ENCODE peak calls at places on chromosomes 7 and 10, in seven cellular contexts. O, H, T, Z, D, V and J are unnamed samples.
A peak's percentile ranks its signal among the peaks of the same experiment; 100 is the strongest.

GRCh38 chr7:128322040-128322643 is 21.6 kb downstream of the RBM28 start:
- DNase-seq in O (no peak), H (no peak), T (peak; percentile 54), Z (no peak), D (peak; percentile 51), V (peak; percentile 61), J (peak; percentile 55)

GRCh38 chr10:42883993-42884983 is 101.7 kb downstream of the BMS1 start:
- DNase-seq in O (no peak), H (no peak), T (no peak), Z (no peak), D (no peak), V (no peak), J (no peak)

GRCh38 chr7:157129907-157130460 is 8.7 kb upstream of the UBE3C start:
- DNase-seq in O (no peak), H (no peak), T (no peak), Z (no peak), D (no peak), V (no peak), J (no peak)

GRCh38 chr7:53656881-53657280 is 621.4 kb downstream of the POM121L12 start:
- DNase-seq in O (no peak), H (peak; percentile 4), T (no peak), Z (no peak), D (no peak), V (peak; percentile 74), J (peak; percentile 27)

GRCh38 chr10:97573021-97573420 is 442 bp downstream of the ANKRD2 start:
- DNase-seq in O (no peak), H (no peak), T (peak; percentile 30), Z (no peak), D (peak; percentile 31), V (peak; percentile 18), J (no peak)

GRCh38 chr10:33336606-33337334 is 2.3 kb upstream of the NRP1 start:
- DNase-seq in O (peak; percentile 81), H (peak; percentile 45), T (no peak), Z (peak; percentile 48), D (no peak), V (peak; percentile 11), J (peak; percentile 64)

GRCh38 chr10:24238527-24239247 is 29.7 kb downstream of the KIAA1217 start:
- DNase-seq in O (no peak), H (no peak), T (no peak), Z (no peak), D (no peak), V (peak; percentile 89), J (peak; percentile 85)

GRCh38 chr7:91342402-91342801 is 78.2 kb downstream of the FZD1 start:
- DNase-seq in O (no peak), H (no peak), T (no peak), Z (no peak), D (no peak), V (no peak), J (no peak)

GRCh38 chr7:120554960-120555571 is 282.1 kb downstream of the KCND2 start:
- DNase-seq in O (peak; percentile 56), H (peak; percentile 45), T (peak; percentile 47), Z (peak; percentile 39), D (peak; percentile 68), V (peak; percentile 73), J (peak; percentile 71)

GRCh38 chr10:100143756-100144155 is 42.1 kb downstream of the ERLIN1 start:
- DNase-seq in O (no peak), H (no peak), T (no peak), Z (no peak), D (no peak), V (no peak), J (no peak)
- H3K23ac ChIP-seq in O (no peak overlapping the region), H (no peak overlapping the region), T (no peak overlapping the region), Z (no peak overlapping the region), D (no peak overlapping the region), V (no peak overlapping the region), J (no peak overlapping the region)

GRCh38 chr10:73864229-73864628 is 10.1 kb downstream of the CAMK2G start:
- DNase-seq in O (no peak), H (no peak), T (no peak), Z (no peak), D (no peak), V (no peak), J (no peak)

GRCh38 chr10:73863039-73863817 is 11.1 kb downstream of the CAMK2G start:
- DNase-seq in O (no peak), H (no peak), T (no peak), Z (no peak), D (no peak), V (no peak), J (no peak)

GRCh38 chr10:73866621-73867020 is 7.7 kb downstream of the CAMK2G start:
- DNase-seq in O (no peak), H (no peak), T (no peak), Z (no peak), D (no peak), V (no peak), J (no peak)

GRCh38 chr10:73865459-73866442 is 8.6 kb downstream of the CAMK2G start:
- DNase-seq in O (no peak), H (no peak), T (no peak), Z (no peak), D (no peak), V (no peak), J (peak; percentile 52)

DNA sequence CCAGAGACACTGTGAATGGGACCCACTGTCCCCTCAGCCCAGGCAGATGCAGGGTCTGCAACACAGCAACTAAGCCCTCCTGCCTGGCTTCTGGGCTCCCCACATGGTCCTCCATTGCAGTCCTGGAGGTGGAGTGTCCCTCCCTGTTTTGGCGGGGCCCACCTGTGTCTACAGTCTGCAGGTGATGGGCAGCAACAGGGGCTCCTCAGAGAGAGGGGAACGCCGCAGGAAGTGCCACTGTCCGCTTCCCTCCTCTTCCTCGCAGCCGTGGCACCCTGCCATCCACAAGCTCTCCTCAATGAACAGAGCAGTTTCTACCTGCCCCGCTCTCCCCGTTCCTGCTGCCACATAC is 9.3 kb downstream of the CAMK2G start:
- DNase-seq in O (no peak), H (no peak), T (no peak), Z (no peak), D (no peak), V (no peak), J (no peak)
- H2AK5ac ChIP-seq in O (no peak overlapping the region), H (no peak overlapping the region), T (no peak overlapping the region), Z (no peak overlapping the region), D (no peak overlapping the region), V (no peak overlapping the region), J (no peak overlapping the region)

DNA sequence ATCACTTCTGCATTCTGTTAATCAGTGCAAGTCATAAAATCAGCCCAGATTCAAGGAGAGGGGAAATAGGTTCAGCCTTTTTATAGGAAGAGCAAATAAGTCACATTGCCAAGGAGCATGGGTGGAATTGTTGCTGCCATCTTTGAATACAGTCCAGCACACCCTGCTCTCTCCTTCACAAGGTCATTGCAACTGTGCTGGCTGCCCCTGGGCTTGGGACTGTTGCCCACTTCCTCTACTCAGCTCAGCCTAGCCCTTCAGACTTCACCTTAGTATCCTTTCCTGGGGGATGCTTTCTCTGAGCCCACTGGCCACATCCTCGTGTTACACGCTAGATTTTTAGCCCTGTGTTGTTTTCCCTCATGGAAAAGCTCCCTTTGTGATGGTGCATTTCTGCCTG is 527.7 kb downstream of the GALNT17 start:
- DNase-seq in O (no peak), H (no peak), T (no peak), Z (no peak), D (no peak), V (no peak), J (no peak)
- H3K23ac ChIP-seq in O (no peak overlapping the region), H (no peak overlapping the region), T (no peak overlapping the region), Z (no peak overlapping the region), D (no peak overlapping the region), V (no peak overlapping the region), J (no peak overlapping the region)

GRCh38 chr7:88818552-88818951 is 23.0 kb upstream of the TEX47 start:
- DNase-seq in O (no peak), H (no peak), T (no peak), Z (no peak), D (no peak), V (no peak), J (no peak)
- H2AK5ac ChIP-seq in O (no peak overlapping the region), H (no peak overlapping the region), T (no peak overlapping the region), Z (no peak overlapping the region), D (no peak overlapping the region), V (no peak overlapping the region), J (no peak overlapping the region)

GRCh38 chr10:50522908-50523307 is 100.8 kb downstream of the SGMS1 start:
- DNase-seq in O (no peak), H (no peak), T (no peak), Z (no peak), D (no peak), V (no peak), J (no peak)
- H3K23ac ChIP-seq in O (no peak overlapping the region), H (no peak overlapping the region), T (no peak overlapping the region), Z (no peak overlapping the region), D (no peak overlapping the region), V (no peak overlapping the region), J (no peak overlapping the region)

DNA sequence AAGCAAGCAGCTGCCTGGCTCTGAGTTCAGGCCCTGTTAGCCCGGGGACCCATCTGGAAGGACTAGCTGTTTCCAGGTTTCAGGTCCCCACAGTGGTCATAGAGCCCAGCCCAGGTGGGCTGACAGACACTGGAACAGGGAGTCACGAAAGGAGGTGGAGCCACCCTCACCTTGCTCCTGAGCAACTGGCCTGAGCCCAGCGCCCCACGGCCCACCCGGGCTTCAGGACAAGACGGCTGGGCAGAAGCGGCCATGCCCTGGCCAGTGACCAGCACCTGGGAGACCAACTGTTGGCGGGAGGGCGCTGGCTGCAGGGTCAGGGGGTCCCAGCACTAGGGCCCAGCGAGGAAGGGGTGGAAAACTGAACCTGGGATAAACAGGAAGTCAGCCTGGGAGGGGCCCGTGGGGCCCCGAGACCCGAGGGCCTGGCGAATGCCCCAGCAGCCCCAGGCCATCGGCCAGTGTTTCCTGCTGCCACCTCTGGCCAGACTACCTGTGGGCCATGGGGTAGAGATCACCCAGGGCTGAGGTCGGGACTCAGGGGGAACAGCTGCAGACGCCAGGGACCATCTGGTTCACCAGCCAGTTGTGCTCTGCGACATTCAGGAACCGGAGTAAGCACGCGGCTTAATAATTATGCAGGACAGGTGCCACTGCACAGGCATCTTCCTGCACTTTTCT is 282.1 kb upstream of the PPP2R2D start:
- DNase-seq in O (peak; percentile 42), H (no peak), T (no peak), Z (no peak), D (no peak), V (no peak), J (no peak)
- H2AK5ac ChIP-seq in O (no peak overlapping the region), H (peak overlapping the region; percentile 24), T (no peak overlapping the region), Z (no peak overlapping the region), D (no peak overlapping the region), V (no peak overlapping the region), J (no peak overlapping the region)

DNA sequence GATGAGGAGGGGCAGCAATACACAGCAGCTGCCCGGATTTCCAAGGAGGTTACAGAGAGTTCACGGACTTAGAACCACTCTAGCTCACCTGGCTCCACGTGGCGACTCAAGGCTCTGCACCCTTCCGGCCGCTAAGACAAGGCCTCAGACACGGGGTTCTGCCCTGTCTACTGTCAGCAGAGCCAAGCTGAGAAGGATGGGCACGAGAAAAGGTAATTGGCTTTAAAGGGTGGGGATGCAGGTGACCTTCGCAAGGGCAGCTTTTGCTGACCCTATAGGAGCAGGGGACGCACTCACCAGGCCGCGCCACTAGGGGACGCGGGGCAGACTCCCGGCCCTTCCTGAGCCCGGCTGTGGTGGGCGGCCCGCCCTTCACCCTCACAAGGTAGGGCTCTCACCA is 152.4 kb downstream of the KIF20B start:
- DNase-seq in O (peak; percentile 89), H (no peak), T (no peak), Z (peak; percentile 86), D (no peak), V (peak; percentile 17), J (peak; percentile 67)
- H3K23ac ChIP-seq in O (no peak overlapping the region), H (peak overlapping the region; percentile 47), T (no peak overlapping the region), Z (no peak overlapping the region), D (no peak overlapping the region), V (no peak overlapping the region), J (no peak overlapping the region)